ENCODE peak calls at places on chromosome 13, in seven cellular contexts. L is islet precursor cell, W is cardiac muscle cell, V is left ventricle myocardium inferior, U is GM12892, R is H54, T is NCI-H1436. A is an unnamed sample.

GRCh38 chr13:89052699-89053098 is 1381.5 kb downstream of the SLITRK5 start:
- DNase-seq in L (no peak), V (no peak), R (no peak), T (no peak), W (no peak), U (no peak), A (no peak)

GRCh38 chr13:113981201-113981605 is 7.3 kb upstream of the C13orf46 start:
- DNase-seq in W (no peak), R (peak), U (no peak), T (no peak), L (no peak), V (peak), A (no peak)

GRCh38 chr13:30382836-30383525 is 39.3 kb upstream of the UBE2L5 start:
- DNase-seq in W (no peak), T (no peak), R (no peak), L (no peak), U (no peak), V (no peak), A (no peak)

GRCh38 chr13:113551081-113552000 is 33.2 kb upstream of the TFDP1 start:
- DNase-seq in U (no peak), W (no peak), V (no peak), L (peak), T (peak), R (no peak), A (no peak)

GRCh38 chr13:22944378-22944777 is 236.4 kb upstream of the SGCG start:
- DNase-seq in V (no peak), W (no peak), T (no peak), R (no peak), U (no peak), L (peak), A (no peak)

GRCh38 chr13:93266681-93267080 is 40.1 kb downstream of the GPC6 start:
- DNase-seq in U (no peak), W (no peak), V (no peak), R (no peak), T (no peak), L (no peak), A (no peak)

GRCh38 chr13:73060251-73061160 is 1.7 kb downstream of the KLF5 start:
- DNase-seq in W (no peak), T (no peak), L (peak), R (peak), U (no peak), V (no peak), A (no peak)

GRCh38 chr13:28282451-28282850 is 144.1 kb downstream of the PAN3 start:
- DNase-seq in L (no peak), T (no peak), V (no peak), R (no peak), W (no peak), U (no peak), A (no peak)

GRCh38 chr13:60398949-60399589 is 2.0 kb downstream of the TDRD3 start:
- DNase-seq in L (no peak), U (no peak), T (no peak), R (no peak), V (no peak), W (peak), A (no peak)

GRCh38 chr13:37132211-37132610 is 26.7 kb upstream of the CSNK1A1L start:
- DNase-seq in R (no peak), L (no peak), V (no peak), T (no peak), U (no peak), W (no peak), A (no peak)

A was measured in activated B cell treated with CpG ODN at 0.5 μM for 24 hours.